ENCODE peak calls at places on chromosomes 5 and 9, in five cellular contexts. One of them, this sample, is unnamed.

GRCh38 chr5:132064738-132065331 is 4.4 kb downstream of the IL3 start:
- DNase-seq in activated T-helper 1 cell treated with anti-CD3 and anti-CD28 coated beads, Interleukin-2, amount 50 U/mL, for 16 hours: peak; percentile 71
- DNase-seq in left ventricle myocardium inferior: peak; percentile 56
- DNase-seq in CD8-positive, alpha-beta memory T cell: peak; percentile 58
- DNase-seq in GM13976: peak; percentile 87
- DNase-seq in this sample: peak; percentile 85

GRCh38 chr5:42787073-42787472 is 24.6 kb downstream of the SELENOP start:
- DNase-seq in activated T-helper 1 cell treated with anti-CD3 and anti-CD28 coated beads, Interleukin-2, amount 50 U/mL, for 16 hours: no peak
- DNase-seq in left ventricle myocardium inferior: no peak
- DNase-seq in CD8-positive, alpha-beta memory T cell: no peak
- DNase-seq in GM13976: no peak
- DNase-seq in this sample: no peak

GRCh38 chr9:87703636-87704276 is 22.2 kb upstream of the CTSL start:
- DNase-seq in activated T-helper 1 cell treated with anti-CD3 and anti-CD28 coated beads, Interleukin-2, amount 50 U/mL, for 16 hours: no peak
- DNase-seq in left ventricle myocardium inferior: no peak
- DNase-seq in CD8-positive, alpha-beta memory T cell: no peak
- DNase-seq in GM13976: no peak
- DNase-seq in this sample: no peak

GRCh38 chr5:123094919-123095693 is 6.1 kb downstream of the PRDM6 start:
- DNase-seq in activated T-helper 1 cell treated with anti-CD3 and anti-CD28 coated beads, Interleukin-2, amount 50 U/mL, for 16 hours: no peak
- DNase-seq in left ventricle myocardium inferior: no peak
- DNase-seq in CD8-positive, alpha-beta memory T cell: no peak
- DNase-seq in GM13976: peak; percentile 26
- DNase-seq in this sample: no peak

GRCh38 chr9:36843964-36844363 is 190.1 kb downstream of the PAX5 start:
- DNase-seq in activated T-helper 1 cell treated with anti-CD3 and anti-CD28 coated beads, Interleukin-2, amount 50 U/mL, for 16 hours: no peak
- DNase-seq in left ventricle myocardium inferior: no peak
- DNase-seq in CD8-positive, alpha-beta memory T cell: no peak
- DNase-seq in GM13976: peak; percentile 55
- DNase-seq in this sample: no peak

GRCh38 chr9:91681461-91682305 is 258.1 kb upstream of the NFIL3 start:
- DNase-seq in activated T-helper 1 cell treated with anti-CD3 and anti-CD28 coated beads, Interleukin-2, amount 50 U/mL, for 16 hours: peak; percentile 22
- DNase-seq in left ventricle myocardium inferior: peak; percentile 75
- DNase-seq in CD8-positive, alpha-beta memory T cell: peak; percentile 28
- DNase-seq in GM13976: peak; percentile 88
- DNase-seq in this sample: peak; percentile 79

GRCh38 chr5:33275921-33276705 is 164.7 kb upstream of the TARS1 start:
- DNase-seq in activated T-helper 1 cell treated with anti-CD3 and anti-CD28 coated beads, Interleukin-2, amount 50 U/mL, for 16 hours: no peak
- DNase-seq in left ventricle myocardium inferior: no peak
- DNase-seq in CD8-positive, alpha-beta memory T cell: no peak
- DNase-seq in GM13976: no peak
- DNase-seq in this sample: no peak

GRCh38 chr5:68932830-68933434 is 160.9 kb upstream of the SLC30A5 start:
- DNase-seq in activated T-helper 1 cell treated with anti-CD3 and anti-CD28 coated beads, Interleukin-2, amount 50 U/mL, for 16 hours: no peak
- DNase-seq in left ventricle myocardium inferior: no peak
- DNase-seq in CD8-positive, alpha-beta memory T cell: peak; percentile 12
- DNase-seq in GM13976: no peak
- DNase-seq in this sample: no peak

GRCh38 chr9:136493567-136493971 is 10.7 kb upstream of the SEC16A start:
- DNase-seq in activated T-helper 1 cell treated with anti-CD3 and anti-CD28 coated beads, Interleukin-2, amount 50 U/mL, for 16 hours: no peak
- DNase-seq in left ventricle myocardium inferior: no peak
- DNase-seq in CD8-positive, alpha-beta memory T cell: no peak
- DNase-seq in GM13976: no peak
- DNase-seq in this sample: no peak

GRCh38 chr5:60340965-60341471 is 358.9 kb downstream of the DEPDC1B start:
- DNase-seq in activated T-helper 1 cell treated with anti-CD3 and anti-CD28 coated beads, Interleukin-2, amount 50 U/mL, for 16 hours: no peak
- DNase-seq in left ventricle myocardium inferior: no peak
- DNase-seq in CD8-positive, alpha-beta memory T cell: no peak
- DNase-seq in GM13976: peak; percentile 16
- DNase-seq in this sample: no peak

GRCh38 chr9:138099803-138100598 is 222.4 kb downstream of the CACNA1B start:
- DNase-seq in activated T-helper 1 cell treated with anti-CD3 and anti-CD28 coated beads, Interleukin-2, amount 50 U/mL, for 16 hours: no peak
- DNase-seq in left ventricle myocardium inferior: peak; percentile 44
- DNase-seq in CD8-positive, alpha-beta memory T cell: no peak
- DNase-seq in GM13976: peak; percentile 16
- DNase-seq in this sample: no peak

GRCh38 chr5:43033845-43034590 is 6.1 kb downstream of the ANXA2R start:
- DNase-seq in activated T-helper 1 cell treated with anti-CD3 and anti-CD28 coated beads, Interleukin-2, amount 50 U/mL, for 16 hours: no peak
- DNase-seq in left ventricle myocardium inferior: no peak
- DNase-seq in CD8-positive, alpha-beta memory T cell: no peak
- DNase-seq in GM13976: no peak
- DNase-seq in this sample: no peak

GRCh38 chr5:62942384-62942783 is 363.8 kb downstream of the LRRC70 start:
- DNase-seq in activated T-helper 1 cell treated with anti-CD3 and anti-CD28 coated beads, Interleukin-2, amount 50 U/mL, for 16 hours: no peak
- DNase-seq in left ventricle myocardium inferior: no peak
- DNase-seq in CD8-positive, alpha-beta memory T cell: no peak
- DNase-seq in GM13976: no peak
- DNase-seq in this sample: no peak

GRCh38 chr9:135085830-135086546 is 1.5 kb upstream of the OLFM1 start:
- DNase-seq in activated T-helper 1 cell treated with anti-CD3 and anti-CD28 coated beads, Interleukin-2, amount 50 U/mL, for 16 hours: no peak
- DNase-seq in left ventricle myocardium inferior: peak; percentile 75
- DNase-seq in CD8-positive, alpha-beta memory T cell: no peak
- DNase-seq in GM13976: peak; percentile 80
- DNase-seq in this sample: peak; percentile 56

GRCh38 chr9:95947118-95947517 is 71.6 kb downstream of the ERCC6L2 start:
- DNase-seq in activated T-helper 1 cell treated with anti-CD3 and anti-CD28 coated beads, Interleukin-2, amount 50 U/mL, for 16 hours: no peak
- DNase-seq in left ventricle myocardium inferior: no peak
- DNase-seq in CD8-positive, alpha-beta memory T cell: no peak
- DNase-seq in GM13976: no peak
- DNase-seq in this sample: no peak

GRCh38 chr5:67147768-67148167 is 48.8 kb downstream of the CD180 start:
- DNase-seq in activated T-helper 1 cell treated with anti-CD3 and anti-CD28 coated beads, Interleukin-2, amount 50 U/mL, for 16 hours: no peak
- DNase-seq in left ventricle myocardium inferior: no peak
- DNase-seq in CD8-positive, alpha-beta memory T cell: no peak
- DNase-seq in GM13976: no peak
- DNase-seq in this sample: no peak

GRCh38 chr9:123324767-123325183 is 31.2 kb upstream of the CRB2 start:
- DNase-seq in activated T-helper 1 cell treated with anti-CD3 and anti-CD28 coated beads, Interleukin-2, amount 50 U/mL, for 16 hours: no peak
- DNase-seq in left ventricle myocardium inferior: no peak
- DNase-seq in CD8-positive, alpha-beta memory T cell: no peak
- DNase-seq in GM13976: no peak
- DNase-seq in this sample: no peak

GRCh38 chr5:82613886-82614285 is 335.7 kb upstream of the RPS23 start:
- DNase-seq in activated T-helper 1 cell treated with anti-CD3 and anti-CD28 coated beads, Interleukin-2, amount 50 U/mL, for 16 hours: no peak
- DNase-seq in left ventricle myocardium inferior: no peak
- DNase-seq in CD8-positive, alpha-beta memory T cell: no peak
- DNase-seq in GM13976: no peak
- DNase-seq in this sample: no peak

GRCh38 chr9:135220601-135221575 is 133.4 kb downstream of the OLFM1 start:
- DNase-seq in activated T-helper 1 cell treated with anti-CD3 and anti-CD28 coated beads, Interleukin-2, amount 50 U/mL, for 16 hours: no peak
- DNase-seq in left ventricle myocardium inferior: no peak
- DNase-seq in CD8-positive, alpha-beta memory T cell: no peak
- DNase-seq in GM13976: no peak
- DNase-seq in this sample: no peak

GRCh38 chr5:65811895-65812294 is 89.9 kb downstream of the NLN start:
- DNase-seq in activated T-helper 1 cell treated with anti-CD3 and anti-CD28 coated beads, Interleukin-2, amount 50 U/mL, for 16 hours: no peak
- DNase-seq in left ventricle myocardium inferior: no peak
- DNase-seq in CD8-positive, alpha-beta memory T cell: no peak
- DNase-seq in GM13976: no peak
- DNase-seq in this sample: no peak

GRCh38 chr5:143642791-143643190 is 169.2 kb upstream of the HMHB1 start:
- DNase-seq in activated T-helper 1 cell treated with anti-CD3 and anti-CD28 coated beads, Interleukin-2, amount 50 U/mL, for 16 hours: no peak
- DNase-seq in left ventricle myocardium inferior: no peak
- DNase-seq in CD8-positive, alpha-beta memory T cell: no peak
- DNase-seq in GM13976: no peak
- DNase-seq in this sample: no peak

GRCh38 chr5:36606437-36607113 is at the start of gene SLC1A3:
- DNase-seq in activated T-helper 1 cell treated with anti-CD3 and anti-CD28 coated beads, Interleukin-2, amount 50 U/mL, for 16 hours: no peak
- DNase-seq in left ventricle myocardium inferior: peak; percentile 34
- DNase-seq in CD8-positive, alpha-beta memory T cell: no peak
- DNase-seq in GM13976: peak; percentile 42
- DNase-seq in this sample: peak; percentile 42

GRCh38 chr5:96022971-96023370 is 61.3 kb upstream of the ELL2 start:
- DNase-seq in activated T-helper 1 cell treated with anti-CD3 and anti-CD28 coated beads, Interleukin-2, amount 50 U/mL, for 16 hours: no peak
- DNase-seq in left ventricle myocardium inferior: no peak
- DNase-seq in CD8-positive, alpha-beta memory T cell: no peak
- DNase-seq in GM13976: no peak
- DNase-seq in this sample: no peak

GRCh38 chr5:100796851-100797250 is 106.2 kb downstream of the ST8SIA4 start:
- DNase-seq in activated T-helper 1 cell treated with anti-CD3 and anti-CD28 coated beads, Interleukin-2, amount 50 U/mL, for 16 hours: no peak
- DNase-seq in left ventricle myocardium inferior: no peak
- DNase-seq in CD8-positive, alpha-beta memory T cell: no peak
- DNase-seq in GM13976: no peak
- DNase-seq in this sample: no peak

GRCh38 chr5:178424141-178424855 is 165.9 kb downstream of the COL23A1 start:
- DNase-seq in activated T-helper 1 cell treated with anti-CD3 and anti-CD28 coated beads, Interleukin-2, amount 50 U/mL, for 16 hours: no peak
- DNase-seq in left ventricle myocardium inferior: no peak
- DNase-seq in CD8-positive, alpha-beta memory T cell: no peak
- DNase-seq in GM13976: no peak
- DNase-seq in this sample: no peak

GRCh38 chr9:111851536-111851935 is 45.1 kb upstream of the UGCG start:
- DNase-seq in activated T-helper 1 cell treated with anti-CD3 and anti-CD28 coated beads, Interleukin-2, amount 50 U/mL, for 16 hours: no peak
- DNase-seq in left ventricle myocardium inferior: no peak
- DNase-seq in CD8-positive, alpha-beta memory T cell: no peak
- DNase-seq in GM13976: no peak
- DNase-seq in this sample: no peak

GRCh38 chr5:147530801-147531389 is 21.0 kb upstream of the DPYSL3 start:
- DNase-seq in activated T-helper 1 cell treated with anti-CD3 and anti-CD28 coated beads, Interleukin-2, amount 50 U/mL, for 16 hours: no peak
- DNase-seq in left ventricle myocardium inferior: no peak
- DNase-seq in CD8-positive, alpha-beta memory T cell: no peak
- DNase-seq in GM13976: no peak
- DNase-seq in this sample: no peak

GRCh38 chr9:1125741-1126140 is 75.6 kb downstream of the DMRT2 start:
- DNase-seq in activated T-helper 1 cell treated with anti-CD3 and anti-CD28 coated beads, Interleukin-2, amount 50 U/mL, for 16 hours: no peak
- DNase-seq in left ventricle myocardium inferior: no peak
- DNase-seq in CD8-positive, alpha-beta memory T cell: no peak
- DNase-seq in GM13976: no peak
- DNase-seq in this sample: no peak

GRCh38 chr5:61055434-61056006 is 106.7 kb downstream of the SMIM15 start:
- DNase-seq in activated T-helper 1 cell treated with anti-CD3 and anti-CD28 coated beads, Interleukin-2, amount 50 U/mL, for 16 hours: no peak
- DNase-seq in left ventricle myocardium inferior: no peak
- DNase-seq in CD8-positive, alpha-beta memory T cell: peak; percentile 21
- DNase-seq in GM13976: peak; percentile 27
- DNase-seq in this sample: no peak

GRCh38 chr9:107068581-107068980 is 205.6 kb downstream of the ZNF462 start:
- DNase-seq in activated T-helper 1 cell treated with anti-CD3 and anti-CD28 coated beads, Interleukin-2, amount 50 U/mL, for 16 hours: no peak
- DNase-seq in left ventricle myocardium inferior: no peak
- DNase-seq in CD8-positive, alpha-beta memory T cell: no peak
- DNase-seq in GM13976: no peak
- DNase-seq in this sample: no peak

GRCh38 chr9:127858041-127858512 is 3.6 kb upstream of the ENG start:
- DNase-seq in activated T-helper 1 cell treated with anti-CD3 and anti-CD28 coated beads, Interleukin-2, amount 50 U/mL, for 16 hours: no peak
- DNase-seq in left ventricle myocardium inferior: peak; percentile 83
- DNase-seq in CD8-positive, alpha-beta memory T cell: no peak
- DNase-seq in GM13976: no peak
- DNase-seq in this sample: no peak

GRCh38 chr5:127419007-127419406 is 98.4 kb upstream of the PRRC1 start:
- DNase-seq in activated T-helper 1 cell treated with anti-CD3 and anti-CD28 coated beads, Interleukin-2, amount 50 U/mL, for 16 hours: no peak
- DNase-seq in left ventricle myocardium inferior: no peak
- DNase-seq in CD8-positive, alpha-beta memory T cell: no peak
- DNase-seq in GM13976: no peak
- DNase-seq in this sample: no peak

GRCh38 chr9:11319477-11320060 is 706.8 kb upstream of the PTPRD start:
- DNase-seq in activated T-helper 1 cell treated with anti-CD3 and anti-CD28 coated beads, Interleukin-2, amount 50 U/mL, for 16 hours: no peak
- DNase-seq in left ventricle myocardium inferior: no peak
- DNase-seq in CD8-positive, alpha-beta memory T cell: no peak
- DNase-seq in GM13976: no peak
- DNase-seq in this sample: no peak

GRCh38 chr9:124309665-124310064 is 51.9 kb downstream of the NEK6 start:
- DNase-seq in activated T-helper 1 cell treated with anti-CD3 and anti-CD28 coated beads, Interleukin-2, amount 50 U/mL, for 16 hours: no peak
- DNase-seq in left ventricle myocardium inferior: no peak
- DNase-seq in CD8-positive, alpha-beta memory T cell: no peak
- DNase-seq in GM13976: no peak
- DNase-seq in this sample: no peak

GRCh38 chr5:132313378-132313777 is 19.2 kb downstream of the SLC22A4 start:
- DNase-seq in activated T-helper 1 cell treated with anti-CD3 and anti-CD28 coated beads, Interleukin-2, amount 50 U/mL, for 16 hours: no peak
- DNase-seq in left ventricle myocardium inferior: no peak
- DNase-seq in CD8-positive, alpha-beta memory T cell: no peak
- DNase-seq in GM13976: no peak
- DNase-seq in this sample: no peak

GRCh38 chr5:158313739-158314464 is 455.0 kb upstream of the CLINT1 start:
- DNase-seq in activated T-helper 1 cell treated with anti-CD3 and anti-CD28 coated beads, Interleukin-2, amount 50 U/mL, for 16 hours: no peak
- DNase-seq in left ventricle myocardium inferior: no peak
- DNase-seq in CD8-positive, alpha-beta memory T cell: no peak
- DNase-seq in GM13976: no peak
- DNase-seq in this sample: no peak